ENCODE peak calls at places on chromosomes 16 and 17, in nine cellular contexts. D is heart right ventricle; X is body of pancreas; H is cardiac muscle cell; C is Panc1; Y is CD4-positive, alpha-beta T cell; M is CD8-positive, alpha-beta T cell; F is neural progenitor cell; S is substantia nigra. O is an unnamed sample.

GRCh38 chr17:3794890-3795757 is 5.9 kb downstream of the ITGAE start:
- DNase-seq in D (no peak), X (no peak), H (no peak), C (no peak), Y (no peak), M (peak), F (peak), S (no peak), O (no peak)

GRCh38 chr17:21283482-21284318 is 811 bp upstream of the MAP2K3 start:
- DNase-seq in D (no peak), X (no peak), H (no peak), C (no peak), Y (no peak), M (no peak), F (peak), S (no peak), O (no peak)

GRCh38 chr17:65137076-65137935 is at the start of gene RGS9:
- DNase-seq in D (peak), X (peak), H (peak), C (no peak), Y (peak), M (peak), F (peak), S (peak), O (no peak)

GRCh38 chr17:10099051-10099571 is 99.3 kb downstream of the GAS7 start:
- DNase-seq in D (no peak), X (no peak), H (no peak), C (no peak), Y (no peak), M (no peak), F (no peak), S (no peak), O (no peak)

GRCh38 chr16:52191533-52192134 is 355.3 kb downstream of the TOX3 start:
- DNase-seq in D (peak), X (peak), H (peak), C (peak), Y (peak), M (peak), F (peak), S (peak), O (peak)

GRCh38 chr17:39069114-39069756 is 82.2 kb downstream of the PLXDC1 start:
- DNase-seq in D (no peak), X (peak), H (peak), C (peak), Y (no peak), M (no peak), F (peak), S (no peak), O (no peak)

GRCh38 chr16:89096768-89097527 is 3.3 kb downstream of the ACSF3 start:
- DNase-seq in D (no peak), X (no peak), H (no peak), C (no peak), Y (peak), M (peak), F (no peak), S (no peak), O (no peak)

GRCh38 chr16:56479469-56479868 is 28.1 kb downstream of the OGFOD1 start:
- DNase-seq in D (no peak), X (no peak), H (no peak), C (no peak), Y (no peak), M (no peak), F (no peak), S (no peak), O (no peak)

GRCh38 chr17:53749178-53749577 is 73.5 kb upstream of the KIF2B start:
- DNase-seq in D (no peak), X (no peak), H (peak), C (no peak), Y (no peak), M (no peak), F (peak), S (no peak), O (no peak)

GRCh38 chr16:74558873-74559272 is 48.0 kb downstream of the GLG1 start:
- DNase-seq in D (no peak), X (no peak), H (no peak), C (no peak), Y (no peak), M (no peak), F (no peak), S (no peak), O (no peak)

GRCh38 chr16:17407321-17407720 is 63.4 kb downstream of the XYLT1 start:
- DNase-seq in D (no peak), X (no peak), H (no peak), C (no peak), Y (no peak), M (no peak), F (no peak), S (no peak), O (no peak)

GRCh38 chr16:57688487-57688986 is 6.1 kb upstream of the DRC7 start:
- DNase-seq in D (no peak), X (no peak), H (no peak), C (no peak), Y (no peak), M (no peak), F (no peak), S (no peak), O (no peak)

GRCh38 chr17:43905985-43906852 is 1.1 kb downstream of the MPP2 start:
- DNase-seq in D (peak), X (peak), H (peak), C (no peak), Y (peak), M (peak), F (peak), S (peak), O (no peak)

GRCh38 chr16:77812856-77813523 is 24.6 kb downstream of the VAT1L start:
- DNase-seq in D (no peak), X (no peak), H (no peak), C (no peak), Y (no peak), M (no peak), F (no peak), S (no peak), O (no peak)

GRCh38 chr16:89132194-89133005 is 38.7 kb downstream of the ACSF3 start:
- DNase-seq in D (no peak), X (no peak), H (no peak), C (no peak), Y (no peak), M (no peak), F (no peak), S (no peak), O (no peak)

GRCh38 chr17:82888583-82889495 is 49.0 kb upstream of the ZNF750 start:
- DNase-seq in D (peak), X (peak), H (no peak), C (no peak), Y (no peak), M (no peak), F (no peak), S (no peak), O (no peak)

GRCh38 chr17:34413443-34414076 is 50.5 kb upstream of the CCL1 start:
- DNase-seq in D (no peak), X (no peak), H (no peak), C (no peak), Y (no peak), M (no peak), F (no peak), S (no peak), O (no peak)

GRCh38 chr17:82937411-82938371 is 97.9 kb upstream of the ZNF750 start:
- DNase-seq in D (peak), X (no peak), H (no peak), C (no peak), Y (no peak), M (no peak), F (no peak), S (no peak), O (no peak)

GRCh38 chr17:1137465-1137894 is 42.3 kb downstream of the ABR start:
- DNase-seq in D (no peak), X (peak), H (no peak), C (peak), Y (no peak), M (no peak), F (no peak), S (no peak), O (no peak)

GRCh38 chr17:33200116-33200515 is 93.0 kb downstream of the ASIC2 start:
- DNase-seq in D (no peak), X (no peak), H (no peak), C (peak), Y (no peak), M (no peak), F (no peak), S (no peak), O (no peak)

GRCh38 chr16:1791256-1791942 is 2.1 kb downstream of the IGFALS start:
- DNase-seq in D (peak), X (no peak), H (no peak), C (no peak), Y (no peak), M (no peak), F (no peak), S (no peak), O (no peak)

GRCh38 chr16:48114410-48114809 is 41.4 kb downstream of the ABCC12 start:
- DNase-seq in D (no peak), X (no peak), H (no peak), C (no peak), Y (no peak), M (no peak), F (no peak), S (no peak), O (no peak)

GRCh38 chr17:59859444-59860025 is 33.2 kb downstream of the TUBD1 start:
- DNase-seq in D (no peak), X (no peak), H (no peak), C (no peak), Y (no peak), M (no peak), F (no peak), S (no peak), O (no peak)

GRCh38 chr16:51701025-51701424 is 550.0 kb upstream of the SALL1 start:
- DNase-seq in D (no peak), X (no peak), H (no peak), C (no peak), Y (no peak), M (no peak), F (no peak), S (no peak), O (no peak)

GRCh38 chr17:57563968-57564367 is 181.1 kb downstream of the CCDC182 start:
- DNase-seq in D (no peak), X (no peak), H (no peak), C (no peak), Y (no peak), M (no peak), F (no peak), S (no peak), O (no peak)

GRCh38 chr17:42791948-42792347 is 6.6 kb downstream of the COA3 start:
- DNase-seq in D (no peak), X (no peak), H (no peak), C (no peak), Y (no peak), M (no peak), F (no peak), S (no peak), O (no peak)

GRCh38 chr16:67565470-67566100 is 3.3 kb downstream of the CTCF start:
- DNase-seq in D (no peak), X (no peak), H (no peak), C (no peak), Y (no peak), M (no peak), F (no peak), S (no peak), O (no peak)

GRCh38 chr17:50258647-50259483 is 15.4 kb upstream of the TMEM92 start:
- DNase-seq in D (no peak), X (no peak), H (no peak), C (no peak), Y (no peak), M (no peak), F (no peak), S (no peak), O (no peak)

GRCh38 chr17:48023408-48024148 is 14.0 kb downstream of the COPZ2 start:
- DNase-seq in D (peak), X (peak), H (peak), C (peak), Y (no peak), M (peak), F (peak), S (peak), O (no peak)

GRCh38 chr17:3032258-3033247 is 30.9 kb downstream of the OR1D5 start:
- DNase-seq in D (no peak), X (peak), H (no peak), C (no peak), Y (no peak), M (no peak), F (no peak), S (no peak), O (no peak)

DNA sequence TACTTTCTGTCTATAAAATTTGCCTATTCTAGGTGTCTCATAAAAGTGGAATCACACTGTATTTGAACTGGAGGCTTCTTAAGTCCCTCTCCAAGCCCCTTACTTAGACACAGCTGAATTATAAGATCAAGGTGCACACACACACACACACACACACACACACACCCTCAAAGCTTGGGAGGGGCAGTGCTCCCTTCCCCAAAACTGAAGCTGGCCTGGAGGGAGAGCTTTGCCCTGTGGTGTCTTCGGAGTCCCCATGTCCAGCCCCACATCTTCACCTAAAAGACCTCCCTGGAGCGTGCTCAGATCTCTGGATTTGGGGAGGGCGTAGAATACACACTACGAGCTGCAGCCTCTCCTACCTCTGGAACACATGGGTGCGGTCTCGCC is 828 bp downstream of the EMP2 start:
- DNase-seq in D (no peak), X (no peak), H (no peak), C (no peak), Y (no peak), M (no peak), F (no peak), S (no peak), O (no peak)
- H3K27ac ChIP-seq in D (peak), X (no peak), H (peak), C (no peak), Y (no peak), M (no peak), F (no peak), S (no peak), O (peak)

GRCh38 chr17:76208120-76208519 is 32.2 kb downstream of the RNF157 start:
- DNase-seq in D (no peak), X (no peak), H (no peak), C (no peak), Y (no peak), M (no peak), F (no peak), S (no peak), O (no peak)
- H3K27ac ChIP-seq in D (no peak), X (no peak), H (no peak), C (no peak), Y (no peak), M (no peak), F (no peak), S (no peak), O (no peak)

GRCh38 chr17:56230660-56231059 is 77.4 kb downstream of the ANKFN1 start:
- DNase-seq in D (no peak), X (no peak), H (no peak), C (no peak), Y (no peak), M (no peak), F (no peak), S (no peak), O (no peak)

GRCh38 chr17:56231693-56232092 is 78.4 kb downstream of the ANKFN1 start:
- DNase-seq in D (no peak), X (no peak), H (no peak), C (no peak), Y (no peak), M (no peak), F (no peak), S (no peak), O (no peak)
- H3K27ac ChIP-seq in D (no peak), X (no peak), H (no peak), C (no peak), Y (no peak), M (no peak), F (no peak), S (no peak), O (no peak)

GRCh38 chr16:4500283-4500682 is 24.1 kb downstream of the HMOX2 start:
- DNase-seq in D (no peak), X (no peak), H (peak), C (no peak), Y (no peak), M (no peak), F (no peak), S (no peak), O (peak)
- H3K27ac ChIP-seq in D (peak), X (peak), H (peak), C (peak), Y (no peak), M (no peak), F (no peak), S (peak), O (peak)

GRCh38 chr16:671353-672131 is 3.6 kb downstream of the RHOT2 start:
- DNase-seq in D (no peak), X (no peak), H (no peak), C (no peak), Y (no peak), M (no peak), F (no peak), S (no peak), O (no peak)

GRCh38 chr16:670485-671352 is 2.8 kb downstream of the RHOT2 start:
- DNase-seq in D (no peak), X (no peak), H (no peak), C (no peak), Y (no peak), M (no peak), F (no peak), S (no peak), O (no peak)

GRCh38 chr16:668519-669171 is 713 bp downstream of the RHOT2 start:
- DNase-seq in D (no peak), X (no peak), H (no peak), C (no peak), Y (no peak), M (no peak), F (peak), S (no peak), O (no peak)

GRCh38 chr16:667780-668518 is at the start of gene RHOT2:
- DNase-seq in D (peak), X (peak), H (peak), C (no peak), Y (peak), M (peak), F (peak), S (peak), O (peak)

GRCh38 chr16:669666-670065 is 1.7 kb downstream of the RHOT2 start:
- DNase-seq in D (no peak), X (no peak), H (no peak), C (no peak), Y (no peak), M (no peak), F (no peak), S (no peak), O (no peak)
- H3K27ac ChIP-seq in D (no peak), X (no peak), H (no peak), C (no peak), Y (no peak), M (no peak), F (no peak), S (no peak), O (no peak)

DNA sequence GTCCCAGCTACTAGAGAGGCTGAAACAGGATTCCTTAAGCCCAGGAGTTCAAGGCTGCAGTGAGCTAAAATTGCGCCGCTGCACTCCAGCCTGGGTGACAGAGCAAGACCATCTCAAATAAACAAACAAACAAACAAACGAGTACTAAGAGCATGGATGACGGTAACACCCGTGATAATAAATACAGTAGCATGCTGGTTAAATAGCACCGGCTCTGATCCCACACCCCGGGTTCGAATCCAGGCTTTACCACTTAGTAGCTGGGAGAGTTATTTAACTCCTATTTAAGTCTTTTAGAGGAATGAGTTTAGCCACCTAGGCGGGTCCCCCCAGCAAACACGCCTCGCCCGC is 302 bp upstream of the METTL22 start:
- DNase-seq in D (no peak), X (no peak), H (no peak), C (no peak), Y (no peak), M (no peak), F (no peak), S (no peak), O (no peak)
- H3K27ac ChIP-seq in D (peak), X (peak), H (peak), C (peak), Y (no peak), M (peak), F (no peak), S (peak), O (no peak)

DNA sequence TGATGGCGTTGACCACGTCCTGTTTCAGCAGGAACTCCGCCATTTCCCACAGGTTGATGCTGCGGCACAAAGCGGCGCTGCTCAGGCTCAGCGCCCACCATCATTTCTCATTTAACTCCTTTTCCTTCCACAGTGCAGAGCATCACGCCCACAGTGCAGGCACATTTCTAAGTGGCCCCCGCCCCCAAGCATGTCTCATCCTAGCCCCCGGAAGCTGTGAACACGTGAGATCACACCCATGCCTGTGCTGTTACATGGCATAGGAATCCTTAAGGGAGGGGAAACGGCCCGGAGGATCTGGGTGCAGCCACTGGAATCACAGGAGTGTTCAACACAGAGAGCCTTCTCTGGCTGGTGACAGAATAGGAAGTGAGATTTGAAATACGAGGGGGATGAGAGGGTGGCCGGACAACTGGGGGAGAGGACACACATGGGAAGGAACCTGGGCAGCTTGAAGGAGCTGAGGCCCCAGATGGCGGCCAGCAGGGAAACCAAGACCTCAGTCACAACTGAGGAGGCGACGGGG is 4.7 kb downstream of the NAGPA start:
- DNase-seq in D (no peak), X (no peak), H (no peak), C (no peak), Y (no peak), M (no peak), F (no peak), S (no peak), O (no peak)
- H3K27ac ChIP-seq in D (no peak), X (no peak), H (no peak), C (no peak), Y (no peak), M (no peak), F (no peak), S (no peak), O (no peak)

GRCh38 chr17:80187493-80187892 is 17.7 kb downstream of the CARD14 start:
- DNase-seq in D (peak), X (peak), H (no peak), C (no peak), Y (no peak), M (no peak), F (no peak), S (no peak), O (no peak)
- H3K27ac ChIP-seq in D (peak), X (peak), H (no peak), C (no peak), Y (no peak), M (no peak), F (no peak), S (no peak), O (no peak)